ENCODE peak calls at places on chromosomes 12 and 14, in seven cellular contexts. U, X, T, G, Z, D and C are unnamed samples.
A peak's percentile ranks its signal among the peaks of the same experiment; 100 is the strongest.

GRCh38 chr14:96309907-96310330 is 53.2 kb downstream of the ATG2B start:
- DNase-seq in G (peak; percentile 24), X (no peak), D (no peak), U (no peak), T (no peak), Z (peak; percentile 7), C (no peak)

GRCh38 chr12:96710127-96710745 is 196.8 kb upstream of the NEDD1 start:
- DNase-seq in D (no peak), X (no peak), G (peak; percentile 25), T (peak; percentile 38), U (no peak), Z (no peak), C (no peak)

GRCh38 chr14:55160989-55161388 is 30.4 kb downstream of the DLGAP5 start:
- DNase-seq in U (no peak), T (no peak), Z (peak; percentile 34), X (no peak), D (peak; percentile 49), G (peak; percentile 38), C (no peak)

GRCh38 chr12:3365416-3366385 is 125.3 kb upstream of the PRMT8 start:
- DNase-seq in G (peak; percentile 64), Z (no peak), D (no peak), T (peak; percentile 72), X (no peak), U (no peak), C (peak; percentile 15)

GRCh38 chr14:27318769-27319280 is 721.0 kb upstream of the NOVA1 start:
- DNase-seq in G (peak; percentile 6), D (no peak), U (no peak), X (no peak), T (no peak), Z (no peak), C (no peak)

GRCh38 chr12:117889098-117889497 is 79.7 kb downstream of the KSR2 start:
- DNase-seq in G (no peak), D (no peak), U (no peak), Z (peak; percentile 33), X (no peak), T (no peak), C (no peak)

GRCh38 chr12:92827836-92828431 is 101.2 kb downstream of the EEA1 start:
- DNase-seq in T (peak; percentile 51), D (peak; percentile 19), Z (peak; percentile 54), G (peak; percentile 43), U (no peak), X (no peak), C (peak; percentile 74)

GRCh38 chr12:4106617-4107016 is 166.9 kb upstream of the CCND2 start:
- DNase-seq in X (no peak), T (no peak), U (no peak), D (no peak), G (no peak), Z (no peak), C (no peak)

GRCh38 chr12:102302553-102302952 is 104.9 kb upstream of the PMCH start:
- DNase-seq in X (no peak), U (no peak), G (no peak), T (no peak), D (no peak), Z (no peak), C (no peak)

GRCh38 chr14:74621556-74621955 is 9.5 kb upstream of the LTBP2 start:
- DNase-seq in T (peak; percentile 67), G (no peak), D (no peak), X (no peak), U (no peak), Z (no peak), C (no peak)

GRCh38 chr14:69682607-69683263 is 71.3 kb downstream of the SUSD6 start:
- DNase-seq in D (peak; percentile 31), T (no peak), U (no peak), G (no peak), Z (no peak), X (peak; percentile 60), C (no peak)

GRCh38 chr12:24307716-24308335 is 358.4 kb upstream of the SOX5 start:
- DNase-seq in T (peak; percentile 48), D (no peak), Z (no peak), U (no peak), X (no peak), G (no peak), C (no peak)

GRCh38 chr12:127552838-127553237 is 714.1 kb upstream of the TMEM132C start:
- DNase-seq in X (no peak), G (no peak), D (no peak), U (no peak), Z (no peak), T (no peak), C (no peak)

GRCh38 chr12:69304284-69304683 is 43.9 kb upstream of the LYZ start:
- DNase-seq in G (no peak), X (no peak), U (no peak), T (no peak), Z (no peak), D (no peak), C (no peak)

GRCh38 chr12:128817115-128818015 is 6.4 kb downstream of the SLC15A4 start:
- DNase-seq in G (peak; percentile 40), U (peak; percentile 84), D (no peak), Z (no peak), X (peak; percentile 87), T (no peak), C (no peak)

GRCh38 chr14:68558096-68558495 is 234.8 kb downstream of the ZFP36L1 start:
- DNase-seq in D (no peak), U (no peak), T (no peak), X (peak; percentile 23), G (no peak), Z (no peak), C (no peak)

GRCh38 chr12:66071556-66071955 is 59.0 kb downstream of the LLPH start:
- DNase-seq in U (no peak), G (no peak), T (no peak), Z (no peak), D (no peak), X (no peak), C (no peak)

GRCh38 chr12:65565601-65566560 is 258.4 kb upstream of the HMGA2 start:
- DNase-seq in Z (no peak), U (no peak), X (no peak), G (peak; percentile 62), T (peak; percentile 35), D (no peak), C (no peak)

GRCh38 chr12:47207829-47208248 is 128.1 kb upstream of the AMIGO2 start:
- DNase-seq in T (no peak), G (no peak), D (peak; percentile 41), X (no peak), Z (peak; percentile 40), U (no peak), C (no peak)

GRCh38 chr12:85564786-85565185 is 271.4 kb downstream of the RASSF9 start:
- DNase-seq in T (no peak), D (no peak), U (no peak), X (no peak), Z (no peak), G (no peak), C (no peak)

GRCh38 chr12:75702477-75703093 is 191.2 kb upstream of the KRR1 start:
- DNase-seq in G (no peak), X (no peak), U (no peak), D (peak; percentile 25), T (no peak), Z (no peak), C (no peak)

GRCh38 chr14:91400696-91401095 is 16.9 kb downstream of the CCDC88C start:
- DNase-seq in Z (no peak), G (no peak), D (no peak), X (no peak), T (no peak), U (no peak), C (no peak)

GRCh38 chr14:85074955-85075354 is 455.0 kb upstream of the FLRT2 start:
- DNase-seq in G (no peak), Z (no peak), T (no peak), X (no peak), D (no peak), U (no peak), C (no peak)
- H3K9me3 ChIP-seq in G (no peaks in the 10 kb centered on the region), Z (no peaks in the 10 kb centered on the region), T (no peaks in the 10 kb centered on the region), X (no peaks in the 10 kb centered on the region), D (no peaks in the 10 kb centered on the region), U (no peaks in the 10 kb centered on the region), C (peaks cover 7% of the 10 kb centered on the region)

DNA sequence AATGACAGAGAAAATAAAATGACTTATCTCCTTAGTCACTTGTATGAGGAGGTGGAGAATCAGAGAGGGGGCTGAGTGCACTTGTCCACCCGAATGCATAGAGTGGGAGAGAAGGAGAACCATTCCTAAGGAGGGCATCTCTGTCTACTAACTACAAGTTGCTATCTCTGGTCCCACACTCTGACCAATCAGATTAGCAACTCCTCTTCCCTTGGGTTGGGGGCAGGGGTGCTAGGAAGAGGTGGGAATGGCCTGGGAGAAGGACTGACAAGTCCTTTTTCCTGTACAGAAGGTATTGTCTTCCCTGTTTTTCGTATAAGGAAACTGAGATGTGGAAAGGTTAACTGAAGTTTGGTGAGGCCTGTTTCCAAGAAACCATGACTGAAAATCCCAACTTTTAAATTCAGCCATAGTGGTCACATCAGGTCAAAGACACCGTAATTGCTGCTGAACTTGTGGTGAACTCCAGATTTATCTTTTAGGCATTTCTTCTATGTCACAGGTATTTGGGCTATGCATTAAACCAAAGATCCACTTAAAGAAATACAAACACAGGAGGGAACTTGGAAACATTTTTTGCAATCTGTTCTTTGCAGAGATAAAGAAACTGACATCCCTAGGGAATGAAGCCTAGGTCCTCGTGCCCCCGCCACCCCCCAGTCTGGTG is 207.8 kb downstream of the CRADD start:
- DNase-seq in G (no peak), Z (no peak), T (peak; percentile 56), X (no peak), U (no peak), D (no peak), C (no peak)
- H3K4me1 ChIP-seq in G (peaks cover 13% of the 10 kb centered on the region), Z (no peaks in the 10 kb centered on the region), T (peaks cover 24% of the 10 kb centered on the region), X (no peaks in the 10 kb centered on the region), U (no peaks in the 10 kb centered on the region), D (peaks cover 15% of the 10 kb centered on the region), C (no peaks in the 10 kb centered on the region)

GRCh38 chr14:20194101-20194500 is 3.4 kb downstream of the OR11G2 start:
- DNase-seq in G (no peak), U (no peak), Z (no peak), X (no peak), T (no peak), D (no peak), C (no peak)

GRCh38 chr14:20195911-20196310 is 5.2 kb downstream of the OR11G2 start:
- DNase-seq in G (no peak), X (no peak), Z (no peak), D (no peak), U (no peak), T (no peak), C (no peak)

GRCh38 chr14:20197459-20197858 is 6.8 kb downstream of the OR11G2 start:
- DNase-seq in Z (no peak), X (peak; percentile 51), U (no peak), G (no peak), D (no peak), T (no peak), C (no peak)

GRCh38 chr14:20198991-20199390 is 8.3 kb downstream of the OR11G2 start:
- DNase-seq in U (no peak), G (no peak), T (no peak), Z (no peak), D (no peak), X (no peak), C (no peak)
- H3K9me3 ChIP-seq in U (no peaks in the 10 kb centered on the region), G (no peaks in the 10 kb centered on the region), T (no peaks in the 10 kb centered on the region), Z (no peaks in the 10 kb centered on the region), D (no peaks in the 10 kb centered on the region), X (no peaks in the 10 kb centered on the region), C (no peaks in the 10 kb centered on the region)

DNA sequence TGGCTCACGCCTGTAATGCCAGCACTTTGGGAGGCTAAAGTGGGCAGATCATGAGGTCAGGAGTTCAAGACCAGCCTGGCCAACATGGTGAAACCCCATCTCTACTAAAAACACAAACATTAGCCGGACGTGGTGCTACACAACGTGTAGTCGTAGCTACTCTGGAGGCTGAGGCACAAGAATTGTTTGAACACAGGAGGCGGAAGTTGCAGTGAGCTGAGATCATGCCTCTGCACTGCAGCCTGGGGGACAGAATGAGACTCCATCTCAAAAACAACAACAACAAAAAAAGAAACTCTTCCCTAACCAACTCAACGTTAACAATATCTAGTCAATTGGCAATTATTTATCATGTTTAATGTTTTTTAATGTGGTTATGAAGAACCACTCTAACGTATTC is 89.3 kb downstream of the EPS8 start:
- DNase-seq in D (no peak), T (no peak), U (no peak), X (no peak), G (no peak), Z (no peak), C (no peak)
- H3K4me1 ChIP-seq in D (peaks cover 9% of the 10 kb centered on the region), T (no peaks in the 10 kb centered on the region), U (no peaks in the 10 kb centered on the region), X (peaks cover 3% of the 10 kb centered on the region), G (peaks cover 3% of the 10 kb centered on the region), Z (no peaks in the 10 kb centered on the region), C (peaks cover 47% of the 10 kb centered on the region)